ENCODE peak calls at places on chromosome 16, in five cellular contexts. K, Y, G, W and S are unnamed samples.

GRCh38 chr16:75532142-75532765 is 3.7 kb downstream of the CHST5 start:
- DNase-seq in K (no peak), Y (no peak), G (no peak), W (no peak), S (no peak)

GRCh38 chr16:85995591-85996461 is 96.9 kb downstream of the IRF8 start:
- DNase-seq in K (no peak), Y (no peak), G (no peak), W (peak), S (no peak)

GRCh38 chr16:22934786-22935185 is 120.8 kb downstream of the HS3ST2 start:
- DNase-seq in K (no peak), Y (no peak), G (no peak), W (no peak), S (no peak)

GRCh38 chr16:15650019-15650697 is at the start of gene NDE1:
- DNase-seq in K (peak), Y (peak), G (peak), W (peak), S (peak)

GRCh38 chr16:80273635-80274538 is 266.9 kb upstream of the DYNLRB2 start:
- DNase-seq in K (no peak), Y (no peak), G (no peak), W (no peak), S (no peak)

GRCh38 chr16:19210175-19210924 is 42.3 kb downstream of the SYT17 start:
- DNase-seq in K (no peak), Y (no peak), G (no peak), W (peak), S (no peak)

GRCh38 chr16:49461517-49461951 is 87.9 kb downstream of the C16orf78 start:
- DNase-seq in K (no peak), Y (no peak), G (no peak), W (no peak), S (peak)

GRCh38 chr16:48892884-48893283 is 282.9 kb upstream of the N4BP1 start:
- DNase-seq in K (no peak), Y (no peak), G (no peak), W (no peak), S (no peak)

GRCh38 chr16:9053006-9053601 is 38.3 kb upstream of the HAPSTR1 start:
- DNase-seq in K (peak), Y (peak), G (peak), W (no peak), S (peak)

GRCh38 chr16:75942351-75942750 is 216.1 kb upstream of the CPHXL start:
- DNase-seq in K (no peak), Y (no peak), G (peak), W (no peak), S (no peak)

GRCh38 chr16:71565812-71566700 is 10.8 kb downstream of the TAT start:
- DNase-seq in K (no peak), Y (no peak), G (no peak), W (peak), S (no peak)

GRCh38 chr16:85369741-85370528 is 243.2 kb upstream of the GSE1 start:
- DNase-seq in K (peak), Y (peak), G (peak), W (no peak), S (no peak)

GRCh38 chr16:51450913-51451312 is 299.8 kb upstream of the SALL1 start:
- DNase-seq in K (no peak), Y (no peak), G (no peak), W (no peak), S (no peak)

GRCh38 chr16:58051821-58052603 is 26.5 kb downstream of the MMP15 start:
- DNase-seq in K (no peak), Y (no peak), G (no peak), W (no peak), S (no peak)

GRCh38 chr16:23119570-23119969 is 29.7 kb downstream of the USP31 start:
- DNase-seq in K (no peak), Y (no peak), G (no peak), W (no peak), S (no peak)

GRCh38 chr16:15460601-15461000 is 26.2 kb downstream of the BMERB1 start:
- DNase-seq in K (no peak), Y (no peak), G (no peak), W (no peak), S (peak)

GRCh38 chr16:14011846-14012245 is 59.3 kb upstream of the MRTFB start:
- DNase-seq in K (no peak), Y (no peak), G (no peak), W (no peak), S (no peak)

GRCh38 chr16:10093564-10093963 is 88.7 kb downstream of the GRIN2A start:
- DNase-seq in K (no peak), Y (no peak), G (no peak), W (no peak), S (no peak)

GRCh38 chr16:20899503-20900298 is 457 bp downstream of the DCUN1D3 start:
- DNase-seq in K (no peak), Y (peak), G (peak), W (no peak), S (no peak)

GRCh38 chr16:80500116-80500859 is 40.5 kb upstream of the DYNLRB2 start:
- DNase-seq in K (no peak), Y (no peak), G (no peak), W (no peak), S (no peak)

GRCh38 chr16:9395958-9396359 is 304.5 kb downstream of the HAPSTR1 start:
- DNase-seq in K (no peak), Y (no peak), G (no peak), W (no peak), S (no peak)

GRCh38 chr16:683396-684066 is 603 bp downstream of the JMJD8 start:
- DNase-seq in K (no peak), Y (no peak), G (no peak), W (no peak), S (no peak)

GRCh38 chr16:72241930-72242329 is 70.0 kb upstream of the PMFBP1 start:
- DNase-seq in K (no peak), Y (no peak), G (peak), W (no peak), S (no peak)

GRCh38 chr16:48408688-48409087 is 23.5 kb upstream of the SIAH1 start:
- DNase-seq in K (peak), Y (no peak), G (no peak), W (no peak), S (no peak)

GRCh38 chr16:57614546-57615343 is 13.7 kb upstream of the ADGRG1 start:
- DNase-seq in K (no peak), Y (no peak), G (no peak), W (no peak), S (no peak)

GRCh38 chr16:81808933-81809480 is 29.9 kb downstream of the PLCG2 start:
- DNase-seq in K (no peak), Y (no peak), G (no peak), W (peak), S (no peak)

GRCh38 chr16:49503242-49504022 is 129.8 kb downstream of the C16orf78 start:
- DNase-seq in K (no peak), Y (no peak), G (no peak), W (no peak), S (no peak)

GRCh38 chr16:4338712-4339299 is 12.3 kb downstream of the PAM16 start:
- DNase-seq in K (no peak), Y (no peak), G (no peak), W (no peak), S (no peak)

DNA sequence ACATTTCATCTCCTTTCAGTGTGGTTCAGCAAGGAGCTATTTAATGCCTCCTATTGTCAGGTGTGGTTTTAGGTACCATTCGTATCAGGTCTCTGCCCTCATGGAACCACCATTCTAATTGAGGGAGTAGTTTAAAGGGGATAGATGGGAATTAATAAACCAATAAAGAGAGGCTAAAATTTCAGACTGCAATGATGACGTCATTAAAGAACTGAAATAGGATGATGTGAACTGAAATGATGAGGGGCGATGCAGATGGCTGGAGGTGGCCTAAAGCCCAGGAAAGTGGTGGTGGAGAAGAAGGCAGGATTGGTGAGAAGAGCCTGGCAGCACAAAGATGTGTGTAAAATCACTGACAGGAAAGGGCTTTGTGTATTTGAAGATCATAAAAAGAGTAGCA is 148.9 kb upstream of the RBFOX1 start:
- DNase-seq in K (no peak), Y (no peak), G (no peak), W (no peak), S (no peak)
- TF ChIP-seq CTCF in K (no peak), Y (no peak), G (no peak), W (no peak), S (no peak)

DNA sequence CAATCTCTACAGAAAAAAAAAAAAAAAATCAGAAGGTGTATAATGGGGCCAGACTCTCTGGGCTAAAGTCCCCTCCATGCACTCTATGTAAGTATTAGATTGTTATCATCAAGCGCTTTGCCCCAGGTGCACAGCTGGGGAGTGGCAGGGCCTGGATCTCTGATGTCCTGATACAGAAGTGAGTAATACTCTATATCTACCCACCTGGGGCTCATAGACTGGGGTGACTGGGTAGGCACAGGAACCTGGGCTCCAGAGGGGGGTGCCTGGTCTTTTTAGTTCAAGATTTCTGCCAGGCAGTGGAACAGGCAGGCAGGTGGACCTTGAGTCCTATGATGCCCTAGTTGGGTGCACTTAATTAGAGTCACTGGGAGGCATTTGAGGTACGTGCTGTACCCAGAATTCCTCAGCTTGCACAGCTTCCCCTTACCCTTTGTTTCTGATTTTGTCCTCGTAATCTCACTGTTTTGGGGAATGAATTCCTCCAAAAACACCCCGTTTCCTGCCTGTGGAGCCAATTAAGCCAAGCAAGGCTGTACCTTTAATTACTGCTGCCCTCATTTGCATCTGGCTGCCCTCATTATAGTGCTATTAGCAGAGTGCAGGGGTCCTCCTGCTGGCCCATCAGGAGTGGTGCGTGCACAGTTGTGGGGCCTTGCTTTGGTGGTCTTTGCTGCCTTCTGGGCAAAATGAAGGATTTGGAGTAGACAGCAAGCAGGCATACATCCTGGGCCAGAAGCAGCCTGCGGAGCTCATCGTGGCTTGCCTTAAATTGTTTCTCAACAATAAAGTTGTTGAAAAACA is 239.0 kb downstream of the SNX29 start:
- DNase-seq in K (no peak), Y (peak), G (peak), W (no peak), S (no peak)
- TF ChIP-seq CTCF in K (no peak), Y (peak), G (peak), W (no peak), S (peak)

GRCh38 chr16:89687092-89687940 is 827 bp downstream of the CDK10 start:
- DNase-seq in K (no peak), Y (no peak), G (no peak), W (no peak), S (peak)
- TF ChIP-seq CTCF in K (no peak), Y (no peak), G (no peak), W (no peak), S (no peak)

GRCh38 chr16:2971985-2972784 is 3.0 kb downstream of the PAQR4 start:
- DNase-seq in K (no peak), Y (no peak), G (no peak), W (no peak), S (no peak)

GRCh38 chr16:2970563-2970962 is 1.4 kb downstream of the PAQR4 start:
- DNase-seq in K (no peak), Y (no peak), G (no peak), W (no peak), S (no peak)

GRCh38 chr16:2973081-2973480 is 3.9 kb downstream of the PAQR4 start:
- DNase-seq in K (no peak), Y (no peak), G (no peak), W (no peak), S (no peak)

GRCh38 chr16:2969545-2970521 is 685 bp downstream of the PAQR4 start:
- DNase-seq in K (peak), Y (peak), G (peak), W (peak), S (no peak)

DNA sequence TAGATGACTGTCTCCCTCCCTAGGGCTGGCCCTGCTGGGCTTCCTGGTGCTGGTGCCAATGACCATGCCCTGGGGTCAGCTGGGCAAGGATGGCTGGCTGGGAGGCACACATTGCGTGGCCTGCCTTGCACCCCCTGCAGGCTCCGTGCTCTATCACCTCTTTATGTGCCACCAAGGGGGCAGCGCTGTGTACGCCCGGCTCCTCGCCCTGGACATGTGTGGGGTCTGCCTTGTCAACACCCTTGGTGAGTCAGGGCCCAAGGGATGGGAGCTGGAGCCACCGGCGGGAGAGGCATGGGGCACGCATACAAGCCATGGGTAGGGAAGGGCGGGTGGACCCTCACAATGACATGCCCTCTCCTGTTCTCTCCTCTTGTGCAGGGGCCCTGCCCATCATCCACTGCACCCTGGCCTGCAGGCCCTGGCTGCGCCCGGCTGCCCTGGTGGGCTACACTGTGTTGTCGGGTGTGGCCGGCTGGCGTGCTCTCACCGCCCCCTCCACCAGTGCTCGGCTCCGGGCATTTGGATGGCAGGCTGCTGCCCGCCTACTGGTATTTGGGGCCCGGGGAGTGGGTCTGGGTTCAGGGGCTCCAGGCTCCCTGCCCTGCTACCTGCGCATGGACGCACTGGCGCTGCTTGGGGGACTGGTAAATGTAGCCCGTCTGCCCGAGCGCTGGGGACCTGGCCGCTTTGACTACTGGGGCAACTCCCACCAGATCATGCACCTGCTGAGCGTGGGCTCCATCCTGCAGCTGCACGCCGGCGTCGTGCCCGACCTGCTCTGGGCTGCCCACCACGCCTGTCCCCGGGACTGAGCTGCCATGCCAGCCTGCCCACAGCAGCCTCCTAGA is 2.2 kb downstream of the PAQR4 start:
- DNase-seq in K (no peak), Y (no peak), G (no peak), W (no peak), S (no peak)
- TF ChIP-seq CTCF in K (no peak), Y (no peak), G (no peak), W (peak), S (no peak)

GRCh38 chr16:24580665-24581064 is 41.3 kb downstream of the RBBP6 start:
- DNase-seq in K (no peak), Y (no peak), G (no peak), W (no peak), S (no peak)
- TF ChIP-seq CTCF in K (peak), Y (no peak), G (peak), W (peak), S (no peak)

GRCh38 chr16:77971306-77972131 is 50.8 kb upstream of the CLEC3A start:
- DNase-seq in K (peak), Y (peak), G (peak), W (no peak), S (peak)
- TF ChIP-seq CTCF in K (peak), Y (peak), G (peak), W (peak), S (peak)

GRCh38 chr16:67533024-67533560 is 4.5 kb downstream of the RIPOR1 start:
- DNase-seq in K (no peak), Y (no peak), G (no peak), W (no peak), S (no peak)

GRCh38 chr16:67534420-67534819 is 5.8 kb downstream of the RIPOR1 start:
- DNase-seq in K (no peak), Y (no peak), G (no peak), W (no peak), S (no peak)

GRCh38 chr16:67537270-67537635 is 8.6 kb downstream of the RIPOR1 start:
- DNase-seq in K (peak), Y (peak), G (peak), W (no peak), S (no peak)

GRCh38 chr16:67537636-67538591 is 9.3 kb downstream of the RIPOR1 start:
- DNase-seq in K (peak), Y (peak), G (peak), W (no peak), S (peak)

DNA sequence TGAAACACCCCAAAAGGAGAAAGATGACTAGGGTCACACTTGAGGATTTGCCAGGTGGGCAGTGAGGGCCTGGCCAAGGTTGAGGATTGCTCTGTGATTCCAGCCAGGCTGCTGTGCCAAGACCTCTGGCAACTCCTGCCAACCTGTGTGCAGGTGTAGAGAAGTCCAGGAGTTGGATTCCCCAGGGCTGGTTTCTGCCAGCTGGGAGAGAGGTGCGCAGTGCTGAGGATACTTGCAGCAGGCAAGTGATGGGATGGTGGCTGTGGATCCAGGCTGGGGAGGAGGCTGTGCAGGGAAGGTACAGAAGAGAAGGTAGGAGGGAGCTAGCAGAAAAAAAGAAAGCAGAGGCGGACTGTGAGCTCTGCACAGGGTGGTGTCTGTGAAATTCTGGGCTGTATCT is 6.6 kb downstream of the RIPOR1 start:
- DNase-seq in K (no peak), Y (no peak), G (no peak), W (no peak), S (no peak)
- TF ChIP-seq CTCF in K (no peak), Y (no peak), G (no peak), W (no peak), S (no peak)

GRCh38 chr16:67283826-67284555 is 4.7 kb downstream of the PLEKHG4 start:
- DNase-seq in K (no peak), Y (no peak), G (no peak), W (no peak), S (no peak)
- TF ChIP-seq CTCF in K (no peak), Y (no peak), G (no peak), W (no peak), S (no peak)

GRCh38 chr16:87053016-87053982 is 263.9 kb downstream of the C16orf95 start:
- DNase-seq in K (no peak), Y (peak), G (no peak), W (no peak), S (no peak)
- TF ChIP-seq CTCF in K (no peak), Y (peak), G (no peak), W (no peak), S (peak)